ENCODE peak calls at places on chromosome 18, in ten cellular contexts. U, H, X, Y, L, R, Q, F, W and K are unnamed samples.

GRCh38 chr18:5542393-5543035 is 1.3 kb downstream of the EPB41L3 start:
- DNase-seq in U (no peak), H (no peak), X (no peak), Y (no peak), L (peak), R (peak), Q (no peak), F (peak), W (peak), K (no peak)

GRCh38 chr18:32801236-32801635 is 28.4 kb upstream of the KLHL14 start:
- DNase-seq in U (no peak), H (no peak), X (no peak), Y (no peak), L (no peak), R (no peak), Q (no peak), F (no peak), W (no peak), K (no peak)

GRCh38 chr18:48304906-48305693 is 104.1 kb downstream of the ZBTB7C start:
- DNase-seq in U (no peak), H (no peak), X (no peak), Y (no peak), L (no peak), R (no peak), Q (no peak), F (no peak), W (no peak), K (no peak)

GRCh38 chr18:74528478-74528877 is 5.8 kb upstream of the CNDP1 start:
- DNase-seq in U (no peak), H (no peak), X (no peak), Y (no peak), L (no peak), R (no peak), Q (no peak), F (no peak), W (no peak), K (no peak)

GRCh38 chr18:2180586-2180985 is 390.7 kb downstream of the METTL4 start:
- DNase-seq in U (no peak), H (no peak), X (no peak), Y (no peak), L (peak), R (no peak), Q (no peak), F (no peak), W (peak), K (no peak)

GRCh38 chr18:77314952-77315351 is 65.3 kb downstream of the GALR1 start:
- DNase-seq in U (no peak), H (no peak), X (no peak), Y (no peak), L (no peak), R (no peak), Q (no peak), F (no peak), W (no peak), K (no peak)

GRCh38 chr18:36127866-36128845 is 984 bp downstream of the SLC39A6 start:
- DNase-seq in U (peak), H (peak), X (no peak), Y (peak), L (no peak), R (no peak), Q (peak), F (peak), W (peak), K (no peak)

GRCh38 chr18:39841133-39842041 is 2113.6 kb upstream of the PIK3C3 start:
- DNase-seq in U (peak), H (peak), X (no peak), Y (peak), L (no peak), R (no peak), Q (peak), F (peak), W (peak), K (peak)

GRCh38 chr18:59140287-59140885 is 702 bp downstream of the SEC11C start:
- DNase-seq in U (peak), H (peak), X (no peak), Y (peak), L (peak), R (no peak), Q (peak), F (no peak), W (peak), K (no peak)

GRCh38 chr18:42929857-42930256 is 185.6 kb downstream of the RIT2 start:
- DNase-seq in U (no peak), H (no peak), X (no peak), Y (no peak), L (no peak), R (no peak), Q (peak), F (no peak), W (peak), K (no peak)

GRCh38 chr18:12872408-12872807 is 11.6 kb downstream of the PTPN2 start:
- DNase-seq in U (no peak), H (no peak), X (no peak), Y (no peak), L (no peak), R (no peak), Q (no peak), F (no peak), W (no peak), K (no peak)

GRCh38 chr18:62741118-62741566 is 25.8 kb downstream of the PHLPP1 start:
- DNase-seq in U (no peak), H (no peak), X (no peak), Y (no peak), L (peak), R (no peak), Q (peak), F (no peak), W (peak), K (no peak)

GRCh38 chr18:12580630-12581342 is 77.1 kb downstream of the SPIRE1 start:
- DNase-seq in U (no peak), H (no peak), X (no peak), Y (no peak), L (no peak), R (no peak), Q (no peak), F (no peak), W (no peak), K (no peak)

GRCh38 chr18:159037-159652 is 788 bp downstream of the USP14 start:
- DNase-seq in U (no peak), H (peak), X (no peak), Y (no peak), L (peak), R (no peak), Q (peak), F (no peak), W (peak), K (no peak)

GRCh38 chr18:50356036-50356945 is 18.6 kb upstream of the SKA1 start:
- DNase-seq in U (no peak), H (no peak), X (no peak), Y (peak), L (peak), R (no peak), Q (peak), F (no peak), W (peak), K (no peak)